ENCODE peak calls at places on chromosome 10, in four cellular contexts. B is HepG2, S is HCT116, R is K562. C is an unnamed sample.

GRCh38 chr10:110842305-110842952 is 29.3 kb upstream of the PDCD4 start:
- DNase-seq in B (no peak), S (no peak), R (no peak), C (no peak)

GRCh38 chr10:114779803-114780609 is 41.6 kb upstream of the FHIP2A start:
- DNase-seq in B (peak), S (peak), R (no peak), C (no peak)

GRCh38 chr10:27998178-27998953 is 513 bp downstream of the ODAD2 start:
- DNase-seq in B (no peak), S (no peak), R (no peak), C (peak)

GRCh38 chr10:124152781-124153600 is 59.6 kb upstream of the CHST15 start:
- DNase-seq in B (peak), S (peak), R (peak), C (peak)

GRCh38 chr10:131035779-131036178 is 275.7 kb downstream of the TCERG1L start:
- DNase-seq in B (no peak), S (no peak), R (no peak), C (no peak)

GRCh38 chr10:78333362-78334143 is 299.9 kb downstream of the RPS24 start:
- DNase-seq in B (no peak), S (no peak), R (no peak), C (no peak)

GRCh38 chr10:6589287-6590094 is 9.4 kb upstream of the PRKCQ start:
- DNase-seq in B (no peak), S (no peak), R (no peak), C (no peak)

GRCh38 chr10:91389636-91390512 is 20.3 kb upstream of the HECTD2 start:
- DNase-seq in B (peak), S (peak), R (peak), C (peak)

GRCh38 chr10:6542999-6543430 is 37.1 kb downstream of the PRKCQ start:
- DNase-seq in B (peak), S (no peak), R (no peak), C (no peak)

GRCh38 chr10:23358357-23358756 is 13.8 kb upstream of the C10orf67 start:
- DNase-seq in B (no peak), S (no peak), R (peak), C (no peak)

DNA sequence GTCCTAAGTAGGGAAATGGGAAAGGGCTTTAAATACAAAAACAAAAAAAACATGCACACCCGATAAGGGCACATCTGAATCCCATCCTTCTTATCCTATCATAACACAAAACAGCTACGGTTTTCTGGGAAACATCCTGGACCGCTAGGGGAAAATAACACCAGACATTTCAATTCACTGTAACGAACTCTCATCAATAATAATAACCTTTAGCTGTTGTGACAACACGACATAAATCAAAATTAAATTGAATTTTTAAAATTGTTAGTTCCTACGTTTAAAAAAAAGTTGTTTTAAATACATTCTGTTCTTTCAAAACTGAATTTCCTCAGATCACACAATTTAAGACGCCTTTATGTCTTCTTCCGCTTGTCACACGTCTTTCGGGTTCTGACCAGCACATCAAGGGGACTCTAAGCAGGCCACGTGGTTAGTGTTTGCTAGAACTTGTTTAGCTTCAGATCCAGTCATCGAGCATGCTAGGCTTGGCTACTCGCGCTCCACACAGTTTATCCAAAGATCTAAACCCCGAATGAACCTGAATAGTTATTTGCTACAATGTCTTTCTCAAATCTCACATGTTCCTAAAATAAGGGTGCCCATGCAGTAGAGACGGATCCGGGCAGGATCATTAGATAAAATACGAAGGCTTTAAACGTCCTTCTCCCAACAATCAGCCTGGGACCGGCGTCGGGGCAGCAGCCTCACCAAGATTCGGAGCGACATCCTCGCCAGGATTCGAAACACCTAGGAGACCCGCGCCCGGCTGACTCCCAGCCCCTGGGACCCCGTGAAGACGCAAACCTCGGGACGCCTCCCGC is 827 bp downstream of the IKZF5 start:
- DNase-seq in B (peak), S (peak), R (peak), C (peak)
- TF ChIP-seq ZBTB33 in B (no peak), S (no peak), R (no peak), C (no peak)

GRCh38 chr10:66192162-66192834 is 733.5 kb upstream of the LRRTM3 start:
- DNase-seq in B (no peak), S (no peak), R (no peak), C (no peak)

GRCh38 chr10:66187096-66187733 is 738.6 kb upstream of the LRRTM3 start:
- DNase-seq in B (no peak), S (no peak), R (no peak), C (no peak)

GRCh38 chr10:66190413-66190812 is 735.4 kb upstream of the LRRTM3 start:
- DNase-seq in B (no peak), S (no peak), R (no peak), C (no peak)
- H2AFZ ChIP-seq in B (no peak), S (no peak), R (no peak), C (no peak)

GRCh38 chr10:132685121-132685891 is 100.6 kb downstream of the NKX6-2 start:
- DNase-seq in B (peak), S (no peak), R (peak), C (no peak)
- TF ChIP-seq ZBTB33 in B (peak), S (no peak), R (no peak), C (no peak)

GRCh38 chr10:119663866-119664698 is 12.9 kb downstream of the BAG3 start:
- DNase-seq in B (no peak), S (no peak), R (peak), C (peak)
- H2AFZ ChIP-seq in B (no peak), S (no peak), R (no peak), C (peak)

GRCh38 chr10:103475437-103475836 is 3.6 kb downstream of the CALHM3 start:
- DNase-seq in B (no peak), S (no peak), R (no peak), C (no peak)
- TF ChIP-seq ZBTB33 in B (no peak), S (no peak), R (no peak), C (no peak)

GRCh38 chr10:100008142-100008522 is 1.6 kb downstream of the DNMBP start:
- DNase-seq in B (no peak), S (no peak), R (peak), C (no peak)
- H2AFZ ChIP-seq in B (no peak), S (no peak), R (no peak), C (no peak)

DNA sequence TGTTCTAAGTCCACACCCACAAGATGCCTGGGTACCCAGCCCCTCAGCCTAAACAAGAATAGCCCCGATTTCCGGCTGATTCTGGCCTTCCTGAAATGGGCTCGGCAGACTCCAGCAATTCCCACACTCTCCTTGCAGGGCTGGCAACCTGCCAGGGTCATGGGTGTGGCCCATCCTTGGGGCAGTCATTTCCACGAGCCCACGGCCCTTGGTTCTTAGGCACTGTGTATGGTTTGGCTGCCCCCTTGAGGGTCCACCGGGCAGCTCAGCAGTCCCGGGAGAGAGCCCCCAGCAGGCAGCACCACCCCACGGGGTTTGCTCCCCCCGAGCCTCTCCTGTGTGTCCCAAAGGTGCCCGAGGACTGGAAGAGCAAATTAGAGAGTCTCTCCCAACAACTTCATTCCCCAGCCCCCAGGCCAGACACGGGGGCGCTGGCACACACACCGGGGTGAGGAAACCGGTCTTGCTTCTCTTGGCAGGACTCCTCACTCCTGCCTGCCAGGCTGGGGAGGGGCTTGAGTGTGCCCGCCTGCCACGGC is 142.2 kb downstream of the EMX2 start:
- DNase-seq in B (no peak), S (no peak), R (peak), C (peak)
- TF ChIP-seq ZBTB33 in B (no peak), S (no peak), R (no peak), C (no peak)